ENCODE peak calls at places on chromosomes 4 and X, in six cellular contexts. S is cardiac muscle cell; O is RKO; X is activated CD8-positive, alpha-beta memory T cell treated with anti-CD3 and anti-CD28 coated beads for 48 hours; L is CD8-positive, alpha-beta T cell; W is GM10248. I is an unnamed sample.
A peak's percentile ranks its signal among the peaks of the same experiment; 100 is the strongest.

GRCh38 chrX:15856580-15856979 is 2.0 kb upstream of the AP1S2 start:
- DNase-seq in L (no peak), X (no peak), S (no peak), O (no peak), W (no peak), I (no peak)

GRCh38 chrX:45068555-45068954 is 132.1 kb downstream of the DIPK2B start:
- DNase-seq in S (no peak), W (no peak), L (no peak), X (no peak), O (no peak), I (no peak)

GRCh38 chrX:16606142-16606720 is 43.7 kb upstream of the S100G start:
- DNase-seq in S (no peak), X (no peak), O (no peak), L (no peak), W (no peak), I (no peak)

GRCh38 chr4:10629394-10629793 is 55.2 kb downstream of the CLNK start:
- DNase-seq in L (no peak), W (peak; percentile 29), O (no peak), X (no peak), S (no peak), I (no peak)

GRCh38 chr4:125105561-125105960 is 209.2 kb upstream of the FAT4 start:
- DNase-seq in O (no peak), X (no peak), S (peak; percentile 34), W (no peak), L (no peak), I (peak; percentile 23)

GRCh38 chr4:532588-533317 is 33.7 kb downstream of the PIGG start:
- DNase-seq in X (no peak), O (no peak), L (no peak), W (no peak), S (no peak), I (no peak)

GRCh38 chrX:101736651-101737050 is 77.0 kb upstream of the ARMCX2 start:
- DNase-seq in O (no peak), X (no peak), W (no peak), L (no peak), S (no peak), I (no peak)

GRCh38 chr4:40998680-40999358 is 215.5 kb downstream of the APBB2 start:
- DNase-seq in O (peak; percentile 27), S (peak; percentile 86), X (no peak), L (no peak), W (no peak), I (no peak)

GRCh38 chr4:27000820-27001219 is 140.2 kb downstream of the STIM2 start:
- DNase-seq in X (no peak), O (peak; percentile 35), W (no peak), S (no peak), L (no peak), I (no peak)

GRCh38 chrX:115894087-115894486 is 276.5 kb upstream of the AGTR2 start:
- DNase-seq in W (peak; percentile 28), O (peak; percentile 66), S (peak; percentile 13), X (no peak), L (no peak), I (no peak)

GRCh38 chr4:51906167-51906647 is 63.3 kb downstream of the DCUN1D4 start:
- DNase-seq in L (no peak), X (no peak), W (peak; percentile 51), S (peak; percentile 12), O (no peak), I (no peak)

GRCh38 chr4:1614854-1615595 is 69.1 kb downstream of the FAM53A start:
- DNase-seq in O (no peak), S (no peak), L (no peak), W (no peak), X (no peak), I (no peak)

GRCh38 chrX:12297353-12297752 is 159.1 kb downstream of the FRMPD4 start:
- DNase-seq in S (no peak), X (no peak), W (no peak), L (no peak), O (no peak), I (no peak)

GRCh38 chr4:139794158-139794954 is 128.7 kb downstream of the MGST2 start:
- DNase-seq in W (no peak), L (no peak), X (no peak), O (no peak), S (peak; percentile 38), I (peak; percentile 82)

GRCh38 chr4:84091266-84091665 is 407.8 kb downstream of the NKX6-1 start:
- DNase-seq in S (no peak), X (no peak), W (no peak), L (no peak), O (no peak), I (no peak)

GRCh38 chrX:78997870-78998558 is 52.8 kb downstream of the P2RY10 start:
- DNase-seq in O (no peak), W (no peak), S (no peak), L (peak; percentile 1), X (no peak), I (no peak)

GRCh38 chr4:169037491-169037890 is 27.4 kb upstream of the CBR4 start:
- DNase-seq in L (no peak), W (no peak), O (no peak), X (no peak), S (no peak), I (no peak)

GRCh38 chrX:10631416-10632145 is 11.2 kb upstream of the MID1 start:
- DNase-seq in W (no peak), O (no peak), S (no peak), L (no peak), X (no peak), I (no peak)

GRCh38 chr4:76867880-76868655 is 29.9 kb downstream of the SOWAHB start:
- DNase-seq in X (no peak), W (no peak), L (no peak), O (no peak), S (no peak), I (no peak)

I was measured in foreskin fibroblast.